ENCODE peak calls at places on chromosomes 6 and 20, in nine cellular contexts. Y is Peyer's patch; I is CD8-positive, alpha-beta memory T cell; R is uterus; J is left ventricle myocardium inferior; C is heart right ventricle; V is adrenal gland; G is endodermal cell; U is cardiac muscle cell. O is an unnamed sample.

GRCh38 chr6:34673079-34673478 is 23.5 kb downstream of the ILRUN start:
- DNase-seq in R (no peak), U (no peak), C (no peak), Y (no peak), I (peak), V (no peak), J (no peak), G (no peak), O (no peak)

GRCh38 chr6:106339334-106340029 is 13.9 kb upstream of the ATG5 start:
- DNase-seq in R (peak), V (peak), J (no peak), C (peak), I (peak), Y (peak), U (peak), G (peak), O (peak)

GRCh38 chr6:31083742-31084354 is 28.5 kb downstream of the C6orf15 start:
- DNase-seq in U (peak), I (no peak), V (no peak), Y (peak), R (no peak), G (peak), C (peak), J (no peak), O (no peak)

GRCh38 chr6:158019416-158019815 is 37.8 kb downstream of the SYNJ2 start:
- DNase-seq in G (no peak), C (no peak), Y (no peak), J (peak), V (no peak), U (no peak), I (no peak), R (no peak), O (no peak)

GRCh38 chr20:52104546-52105044 is 87.0 kb downstream of the ZFP64 start:
- DNase-seq in U (peak), J (no peak), I (no peak), V (no peak), G (peak), R (no peak), Y (no peak), C (no peak), O (no peak)

GRCh38 chr20:4484431-4485057 is 237.2 kb upstream of the PRND start:
- DNase-seq in R (no peak), C (no peak), V (no peak), U (no peak), G (no peak), Y (no peak), J (no peak), I (no peak), O (no peak)

GRCh38 chr20:46293084-46293483 is 15.2 kb downstream of the CDH22 start:
- DNase-seq in C (no peak), Y (no peak), U (peak), G (peak), V (no peak), R (no peak), J (no peak), I (no peak), O (no peak)

GRCh38 chr20:46994341-46994740 is 99.7 kb downstream of the EYA2 start:
- DNase-seq in U (no peak), I (no peak), V (no peak), G (no peak), Y (peak), J (no peak), C (no peak), R (no peak), O (no peak)

GRCh38 chr6:151233731-151234130 is 6.0 kb upstream of the AKAP12 start:
- DNase-seq in J (no peak), G (no peak), V (no peak), I (no peak), C (no peak), Y (no peak), R (no peak), U (no peak), O (no peak)

GRCh38 chr20:64065973-64066341 is 3.0 kb downstream of the TCEA2 start:
- DNase-seq in R (no peak), G (peak), C (no peak), Y (peak), I (peak), V (no peak), U (no peak), J (no peak), O (no peak)

GRCh38 chr6:586553-586952 is 70.3 kb downstream of the HUS1B start:
- DNase-seq in J (no peak), Y (no peak), G (no peak), R (no peak), I (no peak), V (no peak), U (no peak), C (no peak), O (no peak)

GRCh38 chr6:157609117-157609516 is 213.9 kb upstream of the SNX9 start:
- DNase-seq in J (no peak), U (no peak), V (no peak), Y (no peak), G (no peak), C (no peak), I (no peak), R (no peak), O (no peak)

GRCh38 chr6:31010393-31011060 is at the start of gene MUC22:
- DNase-seq in C (no peak), U (no peak), J (no peak), I (no peak), Y (no peak), G (no peak), R (no peak), V (no peak), O (no peak)

GRCh38 chr6:89462503-89462902 is 29.6 kb downstream of the ANKRD6 start:
- DNase-seq in R (no peak), J (no peak), Y (no peak), G (no peak), U (no peak), V (no peak), I (no peak), C (no peak), O (no peak)

GRCh38 chr6:146027586-146028249 is 1.1 kb upstream of the GRM1 start:
- DNase-seq in G (peak), J (no peak), Y (no peak), V (no peak), C (no peak), I (no peak), U (peak), R (no peak), O (no peak)

GRCh38 chr20:44228465-44229258 is 18.1 kb upstream of the OSER1 start:
- DNase-seq in G (no peak), V (no peak), Y (no peak), C (no peak), U (peak), R (no peak), I (no peak), J (no peak), O (no peak)

GRCh38 chr6:46781478-46782378 is 11.5 kb upstream of the MEP1A start:
- DNase-seq in I (no peak), U (peak), Y (peak), J (no peak), R (peak), C (peak), G (peak), V (peak), O (no peak)

GRCh38 chr20:35226126-35226774 is at the start of gene MMP24:
- DNase-seq in C (no peak), V (no peak), R (no peak), U (no peak), I (no peak), Y (no peak), J (no peak), G (peak), O (no peak)

GRCh38 chr20:51562334-51563140 is 20.0 kb upstream of the NFATC2 start:
- DNase-seq in I (peak), C (peak), Y (peak), U (peak), R (peak), J (peak), V (peak), G (peak), O (peak)

GRCh38 chr20:25676164-25676809 is 20.4 kb downstream of the ZNF337 start:
- DNase-seq in C (no peak), J (no peak), R (no peak), Y (no peak), V (no peak), I (no peak), G (no peak), U (no peak), O (no peak)
- H3K27ac ChIP-seq in C (no peak), J (no peak), R (no peak), Y (no peak), V (no peak), I (no peak), G (no peak), U (no peak), O (no peak)

DNA sequence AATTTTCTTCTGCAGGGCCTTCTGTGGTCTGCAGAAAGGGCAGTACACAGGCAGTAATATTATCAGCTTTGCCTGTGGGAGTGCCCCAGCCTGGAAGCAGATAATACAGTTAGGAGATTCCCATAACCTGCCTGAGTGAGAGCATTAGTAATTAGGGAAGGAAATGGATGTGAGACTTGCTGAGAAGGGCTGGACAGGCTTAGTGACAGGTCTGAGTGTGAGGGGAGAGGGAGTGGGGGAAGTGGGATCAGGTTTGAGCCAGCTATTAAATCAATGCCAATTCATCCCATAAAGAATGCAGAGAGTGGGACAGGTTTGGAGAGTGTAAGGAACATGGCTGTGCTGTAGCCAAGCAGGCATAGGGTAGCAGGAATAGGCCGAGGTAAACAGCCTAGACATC is 10.1 kb upstream of the CFAP206 start:
- DNase-seq in I (no peak), R (no peak), U (no peak), Y (no peak), V (no peak), C (no peak), G (no peak), J (no peak), O (no peak)
- H3K27ac ChIP-seq in I (no peak), R (no peak), U (no peak), Y (no peak), V (no peak), C (no peak), G (no peak), J (no peak), O (no peak)

DNA sequence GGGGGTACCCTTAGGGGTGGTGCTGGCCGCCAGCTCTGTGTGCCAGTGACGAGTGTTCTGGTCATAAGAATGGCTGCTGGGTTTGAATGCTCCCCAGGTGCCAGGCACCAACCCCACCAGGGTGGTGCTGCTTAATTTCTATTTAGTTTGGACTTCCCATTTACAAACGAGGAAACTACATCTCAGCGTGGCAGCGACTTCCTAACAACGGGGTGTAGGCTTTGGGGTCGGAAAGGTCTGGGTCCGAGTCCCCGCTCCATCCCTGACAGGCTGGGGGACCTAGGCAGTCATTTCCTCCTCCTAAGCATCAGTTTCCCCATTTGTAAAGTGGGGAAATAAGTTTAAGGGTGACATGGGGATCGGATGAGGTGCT is 30.2 kb downstream of the CEBPB start:
- DNase-seq in G (no peak), V (no peak), J (no peak), I (no peak), U (no peak), R (no peak), C (no peak), Y (no peak), O (no peak)
- H3K27ac ChIP-seq in G (no peak), V (peak), J (no peak), I (no peak), U (no peak), R (no peak), C (no peak), Y (no peak), O (no peak)

DNA sequence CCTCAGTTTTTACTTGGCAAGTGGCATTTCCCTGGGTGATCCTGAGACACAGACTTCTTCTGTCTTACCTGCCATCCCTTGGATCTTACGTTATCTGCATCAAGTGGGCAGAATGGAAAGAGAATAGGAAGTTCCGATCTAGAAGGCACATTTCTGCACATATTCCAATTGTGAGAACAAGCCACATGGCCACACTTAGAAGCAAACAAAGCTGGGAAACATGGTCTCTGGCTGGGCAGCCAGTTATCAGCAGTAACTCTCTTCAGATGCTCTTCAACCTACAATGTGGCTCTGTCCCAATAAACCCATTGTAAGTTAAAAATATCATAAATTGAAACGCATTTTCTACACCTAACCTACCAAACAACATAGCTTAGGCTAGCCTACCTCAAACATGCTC is 67.3 kb upstream of the CCN6 start:
- DNase-seq in C (no peak), V (no peak), R (no peak), I (no peak), J (no peak), Y (no peak), U (no peak), G (peak), O (no peak)
- H3K27ac ChIP-seq in C (no peak), V (no peak), R (no peak), I (no peak), J (no peak), Y (no peak), U (no peak), G (no peak), O (no peak)

GRCh38 chr20:10414982-10415650 is 18.9 kb downstream of the MKKS start:
- DNase-seq in V (no peak), R (no peak), G (no peak), J (no peak), I (no peak), Y (no peak), U (no peak), C (no peak), O (no peak)
- H3K27ac ChIP-seq in V (no peak), R (no peak), G (no peak), J (no peak), I (no peak), Y (no peak), U (no peak), C (no peak), O (no peak)

DNA sequence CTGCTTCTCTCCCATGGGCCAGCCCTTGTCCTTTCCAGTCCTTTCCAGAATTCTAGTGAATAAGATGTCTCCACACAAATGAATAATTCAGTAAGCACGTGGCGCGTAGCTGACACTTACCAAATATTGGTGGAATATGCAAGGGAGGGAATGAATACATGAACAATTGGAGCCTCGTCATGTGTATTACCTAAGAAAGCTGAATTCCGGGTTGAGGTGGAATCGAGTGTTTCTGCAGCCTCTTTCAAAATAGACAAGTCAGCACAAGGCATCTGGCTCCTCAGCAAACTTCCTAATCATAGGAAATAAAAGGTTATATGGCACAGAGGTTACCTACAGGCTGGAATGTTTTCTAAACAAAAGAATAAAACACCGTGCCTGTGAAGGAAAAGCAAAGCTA is 47.0 kb upstream of the NT5E start:
- DNase-seq in Y (no peak), R (no peak), G (no peak), I (no peak), V (no peak), C (no peak), U (no peak), J (no peak), O (no peak)
- H3K27ac ChIP-seq in Y (peak), R (no peak), G (no peak), I (no peak), V (no peak), C (no peak), U (no peak), J (peak), O (no peak)

GRCh38 chr6:100620085-100620484 is 155.4 kb upstream of the SIM1 start:
- DNase-seq in G (no peak), C (no peak), V (no peak), R (no peak), Y (no peak), J (no peak), U (no peak), I (no peak), O (no peak)
- H3K27ac ChIP-seq in G (no peak), C (no peak), V (no peak), R (no peak), Y (no peak), J (no peak), U (no peak), I (no peak), O (no peak)

DNA sequence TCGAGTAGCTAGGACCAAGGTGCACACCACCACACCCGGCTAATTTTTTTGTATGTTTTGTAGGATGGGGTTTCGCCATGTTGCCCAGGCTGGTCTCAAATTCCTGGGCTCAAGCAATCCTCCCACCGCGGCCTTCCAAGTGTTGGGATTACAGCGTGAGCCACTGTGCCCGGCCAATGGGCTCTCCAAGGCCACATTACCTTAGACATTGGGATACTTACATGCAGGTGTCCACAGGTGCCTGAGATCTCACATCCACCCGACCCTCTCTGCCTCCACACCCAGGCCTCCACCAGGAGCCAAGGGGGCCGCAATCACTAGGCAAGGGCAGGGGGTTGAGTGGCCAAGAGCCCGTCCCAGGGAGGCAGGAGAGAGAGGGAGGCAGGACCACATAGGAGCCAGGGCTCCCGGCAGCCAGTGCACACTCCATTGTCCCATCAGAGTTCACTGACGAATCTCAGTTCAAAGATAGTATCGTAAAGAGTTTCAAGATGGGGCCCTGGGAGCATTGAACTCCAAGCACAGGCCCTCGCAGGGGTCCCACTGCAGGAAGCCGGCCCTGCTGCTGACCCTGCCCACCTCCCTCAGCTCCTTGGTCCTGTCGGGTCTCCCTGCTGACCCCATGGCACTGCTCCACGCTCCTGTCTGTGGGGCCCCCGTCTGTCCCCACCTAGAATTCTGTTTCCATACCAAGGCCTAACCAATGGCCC is 55.3 kb downstream of the SSR1 start:
- DNase-seq in Y (no peak), V (no peak), J (no peak), U (no peak), R (no peak), C (no peak), I (no peak), G (no peak), O (no peak)
- H3K27ac ChIP-seq in Y (no peak), V (no peak), J (no peak), U (no peak), R (no peak), C (no peak), I (no peak), G (no peak), O (no peak)

GRCh38 chr6:131958551-131959470 is 7.6 kb upstream of the CCN2 start:
- DNase-seq in G (no peak), R (no peak), U (no peak), Y (no peak), J (no peak), I (no peak), V (no peak), C (no peak), O (no peak)

GRCh38 chr6:131955192-131955591 is 4.0 kb upstream of the CCN2 start:
- DNase-seq in G (no peak), V (no peak), I (no peak), Y (no peak), C (no peak), U (no peak), J (no peak), R (no peak), O (no peak)

GRCh38 chr6:131960371-131961133 is 9.4 kb upstream of the CCN2 start:
- DNase-seq in J (no peak), V (no peak), C (no peak), G (no peak), R (no peak), Y (no peak), U (no peak), I (no peak), O (no peak)

GRCh38 chr6:131955876-131956275 is 4.7 kb upstream of the CCN2 start:
- DNase-seq in C (no peak), U (no peak), V (no peak), Y (no peak), G (peak), J (no peak), R (no peak), I (no peak), O (no peak)

GRCh38 chr6:131958095-131958494 is 6.9 kb upstream of the CCN2 start:
- DNase-seq in G (no peak), C (no peak), J (no peak), V (no peak), I (no peak), R (no peak), U (no peak), Y (no peak), O (no peak)
- H3K27ac ChIP-seq in G (no peak), C (no peak), J (no peak), V (no peak), I (no peak), R (no peak), U (no peak), Y (no peak), O (no peak)

O was measured in caudate nucleus.